ENCODE peak calls at places on chromosomes 1 and 21, in four cellular contexts. One of them, this sample, is unnamed.
A peak's percentile ranks its signal among the peaks of the same experiment; 100 is the strongest.

GRCh38 chr1:231544943-231545592 is 16.6 kb downstream of the TSNAX start:
- DNase-seq in GM12878: no peak
- DNase-seq in HCT116: no peak
- DNase-seq in H1: no peak
- DNase-seq in this sample: no peak

GRCh38 chr1:108896160-108897150 is 19.7 kb downstream of the GPSM2 start:
- DNase-seq in H1: no peak
- DNase-seq in GM12878: no peak
- DNase-seq in HCT116: no peak
- DNase-seq in this sample: no peak

GRCh38 chr1:81811757-81812371 is 11.1 kb downstream of the ADGRL2 start:
- DNase-seq in H1: no peak
- DNase-seq in GM12878: no peak
- DNase-seq in HCT116: peak; percentile 1
- DNase-seq in this sample: no peak

GRCh38 chr1:98661544-98662353 is at the start of gene SNX7:
- DNase-seq in GM12878: no peak
- DNase-seq in H1: peak; percentile 87
- DNase-seq in HCT116: peak; percentile 32
- DNase-seq in this sample: no peak

GRCh38 chr1:115153966-115154557 is 64.8 kb upstream of the TSPAN2 start:
- DNase-seq in GM12878: no peak
- DNase-seq in H1: no peak
- DNase-seq in HCT116: no peak
- DNase-seq in this sample: no peak

GRCh38 chr1:183262628-183263220 is 76.7 kb downstream of the LAMC2 start:
- DNase-seq in H1: no peak
- DNase-seq in HCT116: no peak
- DNase-seq in GM12878: no peak
- DNase-seq in this sample: no peak

GRCh38 chr1:204450461-204451257 is 39.0 kb upstream of the PPP1R15B start:
- DNase-seq in HCT116: no peak
- DNase-seq in H1: no peak
- DNase-seq in GM12878: no peak
- DNase-seq in this sample: no peak

GRCh38 chr21:26845066-26845749 is at the start of gene ADAMTS1:
- DNase-seq in H1: peak; percentile 91
- DNase-seq in GM12878: no peak
- DNase-seq in HCT116: no peak
- DNase-seq in this sample: no peak

GRCh38 chr1:158506369-158506987 is 34.5 kb downstream of the OR10R2 start:
- DNase-seq in HCT116: no peak
- DNase-seq in GM12878: peak; percentile 8
- DNase-seq in H1: peak; percentile 87
- DNase-seq in this sample: no peak

GRCh38 chr1:24391882-24392603 is 21.5 kb downstream of the STPG1 start:
- DNase-seq in H1: peak; percentile 88
- DNase-seq in HCT116: no peak
- DNase-seq in GM12878: peak; percentile 84
- DNase-seq in this sample: peak; percentile 50

GRCh38 chr21:37529649-37530048 is 163.1 kb downstream of the DYRK1A start:
- DNase-seq in HCT116: no peak
- DNase-seq in H1: peak; percentile 39
- DNase-seq in GM12878: no peak
- DNase-seq in this sample: no peak

GRCh38 chr1:202750024-202750423 is 39.8 kb upstream of the SYT2 start:
- DNase-seq in GM12878: no peak
- DNase-seq in H1: no peak
- DNase-seq in HCT116: no peak
- DNase-seq in this sample: no peak
- TF ChIP-seq JUND in GM12878: no peak
- TF ChIP-seq JUND in H1: no peak
- TF ChIP-seq JUND in HCT116: no peak
- TF ChIP-seq JUND in this sample: no peak

GRCh38 chr1:178727014-178727895 is 2.2 kb downstream of the RALGPS2 start:
- DNase-seq in GM12878: no peak
- DNase-seq in H1: no peak
- DNase-seq in HCT116: no peak
- DNase-seq in this sample: peak; percentile 30
- TF ChIP-seq JUND in GM12878: no peak
- TF ChIP-seq JUND in H1: no peak
- TF ChIP-seq JUND in HCT116: no peak
- TF ChIP-seq JUND in this sample: no peak

DNA sequence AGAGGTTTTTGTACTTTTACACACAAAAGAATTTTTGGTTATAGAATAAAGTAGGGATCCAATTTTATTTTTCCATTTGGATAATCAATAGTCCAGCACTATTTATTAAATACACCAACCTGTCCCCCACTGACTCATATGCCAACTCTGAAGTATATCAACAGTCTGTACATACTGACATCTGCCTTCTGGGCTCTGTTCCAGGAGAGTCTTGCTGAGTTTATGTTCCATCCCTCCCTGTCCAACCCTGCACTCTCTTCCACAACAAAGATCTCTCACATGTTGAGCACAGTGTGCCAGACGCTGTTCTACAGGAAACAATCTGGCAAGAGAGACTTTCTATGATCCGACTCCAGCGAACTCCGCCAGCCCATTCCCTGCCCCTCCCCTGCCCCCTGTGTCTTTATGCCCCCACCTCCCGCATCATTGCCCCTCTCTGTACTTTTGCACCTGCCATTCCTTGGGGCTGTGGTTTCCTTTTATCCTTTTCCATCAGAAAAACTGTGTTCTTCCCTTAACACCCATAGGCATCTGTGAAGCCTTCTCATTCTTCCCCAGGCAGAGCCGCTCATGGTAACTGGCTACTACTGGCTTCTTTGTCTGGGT is 3.3 kb downstream of the LACTBL1 start:
- DNase-seq in H1: no peak
- DNase-seq in GM12878: no peak
- DNase-seq in HCT116: no peak
- DNase-seq in this sample: no peak
- TF ChIP-seq JUND in H1: no peak
- TF ChIP-seq JUND in GM12878: no peak
- TF ChIP-seq JUND in HCT116: no peak
- TF ChIP-seq JUND in this sample: no peak

GRCh38 chr1:94884101-94884875 is 42.6 kb downstream of the CNN3 start:
- DNase-seq in GM12878: no peak
- DNase-seq in HCT116: no peak
- DNase-seq in H1: peak; percentile 52
- DNase-seq in this sample: peak; percentile 95
- TF ChIP-seq JUND in GM12878: no peak
- TF ChIP-seq JUND in HCT116: no peak
- TF ChIP-seq JUND in H1: no peak
- TF ChIP-seq JUND in this sample: no peak